ENCODE peak calls at places on chromosomes 1 and 21, in seven cellular contexts. U is body of pancreas; F is fibroblast of the aortic adventitia; G is T47D; K is nephron progenitor cell; Z is activated CD4-positive, CD25-positive, alpha-beta regulatory T cell; C is NCI-H1105 treated with DMSO at 0.1 percent for 48 hours. I is an unnamed sample.
A peak's percentile ranks its signal among the peaks of the same experiment; 100 is the strongest.

GRCh38 chr1:231985624-231986023 is 359.0 kb downstream of the DISC1 start:
- DNase-seq in U (no peak), F (no peak), G (no peak), K (no peak), Z (no peak), C (no peak), I (no peak)

GRCh38 chr1:80731241-80731894 is 1069.4 kb upstream of the ADGRL2 start:
- DNase-seq in U (peak; percentile 37), F (no peak), G (peak; percentile 6), K (no peak), Z (no peak), C (peak; percentile 16), I (no peak)

GRCh38 chr1:178682429-178682828 is 42.6 kb upstream of the RALGPS2 start:
- DNase-seq in U (no peak), F (no peak), G (no peak), K (no peak), Z (no peak), C (no peak), I (no peak)

GRCh38 chr1:19804786-19805390 is 5.2 kb upstream of the TMCO4 start:
- DNase-seq in U (no peak), F (no peak), G (no peak), K (no peak), Z (no peak), C (no peak), I (no peak)

GRCh38 chr1:169113613-169114119 is 7.2 kb downstream of the ATP1B1 start:
- DNase-seq in U (no peak), F (peak; percentile 88), G (no peak), K (no peak), Z (no peak), C (no peak), I (no peak)

GRCh38 chr1:1361233-1361981 is 3.1 kb upstream of the MXRA8 start:
- DNase-seq in U (no peak), F (no peak), G (no peak), K (no peak), Z (no peak), C (no peak), I (no peak)

GRCh38 chr1:242477944-242478343 is 46.6 kb downstream of the PLD5 start:
- DNase-seq in U (no peak), F (no peak), G (no peak), K (no peak), Z (no peak), C (peak; percentile 65), I (no peak)

GRCh38 chr21:34889287-34889536 is 159.9 kb downstream of the RUNX1 start:
- DNase-seq in U (peak; percentile 44), F (peak; percentile 78), G (peak; percentile 58), K (peak; percentile 49), Z (no peak), C (peak; percentile 20), I (peak; percentile 60)

GRCh38 chr1:221543529-221544120 is 198.3 kb downstream of the DUSP10 start:
- DNase-seq in U (peak; percentile 35), F (peak; percentile 64), G (peak; percentile 20), K (no peak), Z (no peak), C (peak; percentile 10), I (no peak)

GRCh38 chr1:24382165-24382577 is 31.4 kb downstream of the STPG1 start:
- DNase-seq in U (no peak), F (no peak), G (no peak), K (no peak), Z (no peak), C (no peak), I (peak; percentile 11)

GRCh38 chr1:113534130-113534817 is 144.0 kb downstream of the MAGI3 start:
- DNase-seq in U (no peak), F (peak; percentile 58), G (no peak), K (no peak), Z (no peak), C (no peak), I (no peak)

GRCh38 chr1:179917601-179918429 is 35.7 kb downstream of the TOR1AIP1 start:
- DNase-seq in U (no peak), F (no peak), G (no peak), K (no peak), Z (no peak), C (no peak), I (no peak)

GRCh38 chr1:1283821-1284220 is 3.6 kb downstream of the SCNN1D start:
- DNase-seq in U (no peak), F (no peak), G (no peak), K (no peak), Z (no peak), C (peak; percentile 1), I (no peak)

I was measured in lung.